ENCODE peak calls at places on chromosomes 11 and 22, in eight cellular contexts. T is K562; O is CD4-positive, alpha-beta T cell; A is cardiac muscle cell; Y is HL-60; C is mammary epithelial cell; S is effector memory CD4-positive, alpha-beta T cell; V is body of pancreas. X is an unnamed sample.

GRCh38 chr22:26642465-26643367 is 14.7 kb upstream of the MIAT start:
- DNase-seq in A (peak), S (peak), Y (no peak), T (peak), C (no peak), O (peak), V (no peak), X (no peak)

GRCh38 chr22:16824718-16825687 is at the start of gene XKR3:
- DNase-seq in S (no peak), V (no peak), Y (peak), O (no peak), T (no peak), C (no peak), A (no peak), X (no peak)

GRCh38 chr22:38872831-38873248 is 824 bp upstream of the CBX6 start:
- DNase-seq in S (no peak), T (peak), C (no peak), O (no peak), Y (no peak), A (peak), V (peak), X (no peak)

GRCh38 chr11:13054278-13054677 is 45.2 kb downstream of the RASSF10 start:
- DNase-seq in T (no peak), V (no peak), S (no peak), O (no peak), Y (no peak), C (no peak), A (no peak), X (no peak)

GRCh38 chr22:49632199-49633009 is 195.3 kb downstream of the BRD1 start:
- DNase-seq in C (peak), O (no peak), V (peak), Y (no peak), A (peak), S (no peak), T (no peak), X (no peak)

GRCh38 chr11:1161410-1162152 is 3.8 kb downstream of the MUC5AC start:
- DNase-seq in V (no peak), C (no peak), Y (no peak), A (no peak), O (no peak), S (no peak), T (no peak), X (no peak)

GRCh38 chr11:35525501-35526175 is at the start of gene PAMR1:
- DNase-seq in T (no peak), Y (no peak), A (peak), V (peak), S (no peak), C (peak), O (no peak), X (no peak)

GRCh38 chr11:47971501-47971900 is 8.9 kb upstream of the PTPRJ start:
- DNase-seq in O (no peak), T (no peak), C (no peak), V (no peak), S (no peak), A (no peak), Y (no peak), X (no peak)

GRCh38 chr11:19648321-19648720 is 64.3 kb upstream of the NAV2 start:
- DNase-seq in V (no peak), T (no peak), S (no peak), C (no peak), O (no peak), Y (no peak), A (no peak), X (no peak)

GRCh38 chr22:26953380-26953807 is 296.0 kb downstream of the MIAT start:
- DNase-seq in C (no peak), O (no peak), V (no peak), Y (no peak), T (no peak), A (no peak), S (no peak), X (no peak)

GRCh38 chr22:50016308-50016987 is 3.9 kb upstream of the IL17REL start:
- DNase-seq in A (no peak), T (no peak), C (no peak), O (no peak), S (no peak), Y (no peak), V (no peak), X (no peak)

DNA sequence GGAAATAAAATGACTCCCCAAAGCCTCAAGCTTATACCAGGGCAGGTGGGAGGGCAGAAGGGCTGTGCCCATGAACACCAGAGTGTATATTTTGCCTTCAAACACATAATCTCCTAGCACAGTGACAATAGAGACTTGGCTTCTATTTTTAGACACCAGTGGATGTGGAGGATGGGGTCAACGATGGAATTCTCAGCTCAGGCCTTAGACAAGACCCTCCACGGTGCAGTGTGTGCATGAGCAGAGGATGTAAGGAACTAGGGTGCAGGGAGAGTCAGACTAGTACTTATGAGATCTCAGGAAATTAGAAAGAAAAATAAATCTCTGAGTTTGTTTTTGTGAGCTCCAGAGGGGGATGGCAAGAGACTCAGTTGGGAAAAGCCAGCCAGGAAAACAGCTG is 113.6 kb upstream of the CADM1 start:
- DNase-seq in V (no peak), S (no peak), T (no peak), C (no peak), Y (no peak), O (no peak), A (no peak), X (no peak)
- H3K27ac ChIP-seq in V (no peak), S (no peak), T (no peak), C (no peak), Y (no peak), O (no peak), A (peak), X (peak)

DNA sequence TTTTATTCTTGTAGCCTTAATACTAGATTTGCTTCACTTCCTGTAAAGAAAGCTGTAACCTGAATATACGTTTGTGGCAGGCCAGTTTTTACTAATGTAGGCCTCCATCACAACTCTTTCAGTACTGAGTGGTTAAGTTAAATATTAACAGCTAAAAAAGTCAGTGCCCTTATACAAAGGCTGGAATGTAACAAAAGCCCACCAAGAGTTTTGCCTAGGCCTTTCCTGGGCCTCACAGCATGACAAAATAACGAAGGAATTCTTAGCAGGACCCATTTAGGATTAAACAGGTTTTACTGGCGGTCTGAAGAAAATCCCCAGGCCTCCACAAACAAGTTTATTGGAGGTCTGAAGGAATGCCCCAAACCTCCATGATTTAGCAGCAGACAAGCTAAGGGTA is 43.7 kb downstream of the PIWIL3 start:
- DNase-seq in Y (no peak), A (no peak), O (no peak), S (no peak), C (no peak), V (no peak), T (no peak), X (no peak)
- H3K27ac ChIP-seq in Y (no peak), A (no peak), O (no peak), S (no peak), C (no peak), V (no peak), T (peak), X (no peak)

GRCh38 chr22:37146507-37147180 is 3.1 kb downstream of the IL2RB start:
- DNase-seq in V (no peak), A (no peak), O (no peak), C (no peak), T (no peak), S (no peak), Y (no peak), X (no peak)
- H3K27ac ChIP-seq in V (no peak), A (no peak), O (peak), C (no peak), T (no peak), S (peak), Y (no peak), X (no peak)

GRCh38 chr11:33869511-33870422 is 22.1 kb downstream of the LMO2 start:
- DNase-seq in A (peak), O (no peak), V (peak), S (no peak), Y (peak), C (peak), T (peak), X (no peak)

GRCh38 chr11:33864479-33864878 is 27.4 kb downstream of the LMO2 start:
- DNase-seq in S (no peak), T (no peak), Y (no peak), A (no peak), V (no peak), C (no peak), O (no peak), X (no peak)

GRCh38 chr11:33867996-33868645 is 23.8 kb downstream of the LMO2 start:
- DNase-seq in T (no peak), O (no peak), V (no peak), Y (no peak), A (no peak), C (no peak), S (no peak), X (no peak)

GRCh38 chr11:33868646-33869461 is 23.0 kb downstream of the LMO2 start:
- DNase-seq in V (no peak), O (no peak), C (no peak), T (no peak), S (no peak), A (no peak), Y (no peak), X (no peak)

GRCh38 chr11:33867566-33867965 is 24.3 kb downstream of the LMO2 start:
- DNase-seq in T (no peak), O (no peak), S (no peak), V (no peak), C (no peak), A (no peak), Y (no peak), X (no peak)
- H3K27ac ChIP-seq in T (peak), O (no peak), S (no peak), V (no peak), C (no peak), A (no peak), Y (no peak), X (no peak)

GRCh38 chr11:85967457-85967856 is 101.4 kb downstream of the PICALM start:
- DNase-seq in S (no peak), T (no peak), C (no peak), Y (no peak), O (no peak), V (no peak), A (no peak), X (no peak)
- H3K27ac ChIP-seq in S (no peak), T (no peak), C (no peak), Y (no peak), O (no peak), V (no peak), A (peak), X (no peak)

DNA sequence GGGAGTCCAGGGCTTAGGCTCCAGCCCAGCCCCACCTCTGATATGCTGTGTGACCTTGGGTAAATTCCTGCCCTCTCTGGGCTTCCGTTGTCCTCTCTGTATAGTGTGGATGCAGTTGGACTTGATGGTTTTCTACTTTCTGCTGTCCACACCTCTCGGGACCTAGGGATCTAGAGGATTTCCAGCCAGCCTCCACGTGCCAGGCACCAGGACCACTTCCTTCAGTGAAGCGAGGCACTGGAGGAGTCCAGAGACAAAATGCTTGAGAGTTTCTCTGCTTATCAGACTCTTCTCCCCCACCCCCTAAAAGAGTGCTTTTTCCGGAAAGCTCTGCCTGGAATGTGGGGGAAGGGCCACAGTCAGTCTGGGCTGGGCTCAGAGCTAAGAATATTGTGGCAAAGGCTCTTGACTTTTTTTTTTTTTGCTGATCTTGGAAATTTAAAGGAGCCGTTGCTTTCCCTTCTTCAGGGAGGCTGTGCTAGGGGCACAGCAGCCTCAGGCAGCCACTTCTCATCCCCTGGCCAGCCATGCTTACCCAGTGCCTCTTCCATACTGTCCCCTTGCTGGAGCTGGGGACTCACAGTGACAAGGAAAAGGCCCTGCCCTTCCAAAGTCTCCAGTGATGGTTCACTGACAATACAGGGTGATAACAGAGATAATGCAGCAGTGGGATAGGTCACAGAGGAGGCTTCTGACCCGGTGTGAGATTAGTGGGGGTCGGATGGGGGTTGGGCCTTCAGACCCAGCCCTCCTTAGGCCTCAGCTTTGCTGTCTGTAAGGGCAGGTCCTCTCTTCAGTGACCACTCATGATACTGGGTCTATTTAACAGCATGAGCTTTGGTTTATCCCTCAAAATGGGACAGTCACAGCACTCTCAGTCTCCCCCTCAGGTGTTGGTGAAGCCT is 2.9 kb upstream of the SERPINH1 start:
- DNase-seq in Y (no peak), O (no peak), C (no peak), A (peak), T (peak), S (no peak), V (peak), X (no peak)
- H3K27ac ChIP-seq in Y (no peak), O (no peak), C (no peak), A (peak), T (peak), S (no peak), V (peak), X (no peak)

GRCh38 chr11:6474423-6474792 is 667 bp upstream of the TRIM3 start:
- DNase-seq in T (no peak), V (no peak), A (no peak), Y (no peak), O (no peak), S (no peak), C (no peak), X (no peak)

GRCh38 chr11:6473481-6474422 is at the start of gene TRIM3:
- DNase-seq in O (peak), C (peak), S (peak), T (peak), A (peak), Y (peak), V (peak), X (peak)

GRCh38 chr11:6468712-6469495 is 4.8 kb downstream of the TRIM3 start:
- DNase-seq in A (peak), C (peak), S (no peak), T (peak), V (peak), O (no peak), Y (no peak), X (no peak)

GRCh38 chr11:6472934-6473333 is 807 bp downstream of the TRIM3 start:
- DNase-seq in V (no peak), T (no peak), Y (no peak), S (no peak), A (no peak), O (no peak), C (no peak), X (no peak)

DNA sequence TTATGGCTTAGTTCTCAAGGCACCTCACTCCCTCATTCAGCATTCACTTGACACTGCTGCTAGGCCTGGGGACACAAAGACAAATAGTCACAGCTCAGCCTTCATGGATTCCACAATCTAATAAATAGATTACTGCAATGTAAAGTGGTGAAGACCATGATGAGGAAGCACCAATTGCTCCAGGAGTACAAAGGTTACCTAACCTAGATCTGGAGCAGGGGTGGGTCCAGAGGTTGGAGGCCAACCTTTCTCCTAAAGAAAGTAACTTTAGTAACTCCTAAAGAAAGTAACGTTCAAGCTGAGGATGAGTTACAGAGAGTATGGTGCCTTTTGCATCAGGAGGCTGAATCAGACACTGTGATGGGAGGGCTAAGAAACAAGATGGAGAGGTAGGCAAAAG is 4.1 kb downstream of the TRIM3 start:
- DNase-seq in S (no peak), O (no peak), V (no peak), C (no peak), A (no peak), T (no peak), Y (no peak), X (no peak)
- H3K27ac ChIP-seq in S (no peak), O (no peak), V (no peak), C (no peak), A (peak), T (no peak), Y (no peak), X (no peak)

X was measured in epithelial cell of prostate.